ENCODE peak calls at places on chromosomes 4 and X, in four cellular contexts. X is upper lobe of right lung, S is GM12865, F is HFF-Myc. W is an unnamed sample.

GRCh38 chr4:162011039-162011438 is 152.8 kb downstream of the FSTL5 start:
- DNase-seq in S (no peak), X (no peak), F (no peak), W (no peak)

GRCh38 chr4:128831526-128832252 is 22.2 kb downstream of the JADE1 start:
- DNase-seq in X (no peak), F (no peak), S (no peak), W (no peak)

GRCh38 chr4:88230953-88231835 is 53.2 kb downstream of the PPM1K start:
- DNase-seq in S (no peak), F (no peak), X (no peak), W (no peak)

GRCh38 chr4:41644288-41644914 is 104.1 kb downstream of the PHOX2B start:
- DNase-seq in X (peak), F (peak), S (peak), W (no peak)

GRCh38 chr4:164508836-164509235 is 245.1 kb upstream of the SMIM31 start:
- DNase-seq in S (no peak), X (no peak), F (no peak), W (no peak)

GRCh38 chrX:8042304-8042703 is 115.1 kb upstream of the PNPLA4 start:
- DNase-seq in S (no peak), X (no peak), F (no peak), W (no peak)

GRCh38 chr4:151730003-151730559 is 30.7 kb downstream of the GATB start:
- DNase-seq in X (no peak), F (no peak), S (no peak), W (no peak)

GRCh38 chr4:113397114-113397701 is 347.8 kb downstream of the ANK2 start:
- DNase-seq in F (no peak), S (no peak), X (no peak), W (no peak)

GRCh38 chrX:154506483-154507332 is 9.3 kb downstream of the FAM3A start:
- DNase-seq in F (no peak), S (no peak), X (no peak), W (no peak)

GRCh38 chr4:3478446-3479357 is 15.6 kb downstream of the DOK7 start:
- DNase-seq in S (no peak), F (no peak), X (no peak), W (no peak)

GRCh38 chr4:140621161-140621560 is 52.4 kb upstream of the UCP1 start:
- DNase-seq in S (no peak), F (no peak), X (no peak), W (no peak)

GRCh38 chr4:100681289-100681688 is 163.5 kb upstream of the EMCN start:
- DNase-seq in F (no peak), X (no peak), S (no peak), W (no peak)

GRCh38 chr4:61312526-61312925 is 112.4 kb downstream of the ADGRL3 start:
- DNase-seq in S (no peak), X (no peak), F (no peak), W (no peak)

GRCh38 chrX:130093271-130093670 is 17.0 kb downstream of the ELF4 start:
- DNase-seq in F (no peak), X (no peak), S (no peak), W (no peak)

GRCh38 chr4:125368161-125368560 is 53.4 kb downstream of the FAT4 start:
- DNase-seq in S (no peak), X (no peak), F (peak), W (no peak)

GRCh38 chr4:75723117-75723801 is 1.1 kb upstream of the USO1 start:
- DNase-seq in X (no peak), F (no peak), S (no peak), W (no peak)

GRCh38 chr4:76772498-76773106 is 125.3 kb downstream of the SOWAHB start:
- DNase-seq in X (no peak), F (no peak), S (peak), W (no peak)

GRCh38 chr4:184417802-184418511 is 56.4 kb downstream of the IRF2 start:
- DNase-seq in S (peak), X (no peak), F (peak), W (peak)

GRCh38 chr4:1052231-1052671 is 40.8 kb downstream of the FGFRL1 start:
- DNase-seq in X (peak), S (no peak), F (no peak), W (no peak)

GRCh38 chr4:18957721-18958120 is 936.2 kb upstream of the LCORL start:
- DNase-seq in F (no peak), X (no peak), S (no peak), W (no peak)

GRCh38 chrX:141176586-141177451 is at the start of gene LDOC1:
- DNase-seq in F (peak), X (peak), S (no peak), W (no peak)

GRCh38 chrX:155179343-155179997 is 36.8 kb upstream of the VBP1 start:
- DNase-seq in X (no peak), F (no peak), S (peak), W (no peak)

GRCh38 chr4:111937368-111937767 is 207.9 kb upstream of the FAM241A start:
- DNase-seq in S (peak), X (no peak), F (no peak), W (peak)
- TF ChIP-seq CTCF in S (peak), X (no peak), F (peak), W (peak)

GRCh38 chrX:102659790-102660757 is 8.8 kb downstream of the GPRASP1 start:
- DNase-seq in S (peak), X (peak), F (peak), W (peak)
- TF ChIP-seq CTCF in S (no peak), X (peak), F (no peak), W (no peak)

DNA sequence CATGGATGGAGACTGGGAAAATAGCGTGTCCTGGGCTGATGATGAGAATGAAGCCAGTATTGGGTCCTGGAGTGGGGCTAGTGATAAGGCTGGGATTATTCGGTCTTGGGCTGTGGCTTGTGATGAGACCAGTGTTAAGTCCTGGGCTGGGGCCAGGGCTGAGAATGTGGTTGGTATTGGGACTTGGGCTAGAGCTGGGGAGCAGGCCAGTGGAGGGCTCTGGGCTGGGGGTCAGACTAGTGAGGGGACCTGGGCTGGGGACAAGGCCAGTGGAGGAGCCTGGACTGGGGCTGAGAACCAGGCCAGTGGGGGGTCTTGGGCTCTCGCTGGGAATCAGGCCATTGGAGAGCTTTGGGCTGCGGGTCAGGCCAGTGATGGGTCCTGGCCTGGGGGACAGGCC is 6.7 kb downstream of the ARMCX4 start:
- DNase-seq in F (no peak), S (no peak), X (no peak), W (no peak)
- TF ChIP-seq CTCF in F (no peak), S (no peak), X (no peak), W (no peak)

GRCh38 chr4:79241846-79242245 is 84.0 kb downstream of the NAA11 start:
- DNase-seq in X (no peak), F (no peak), S (no peak), W (no peak)
- TF ChIP-seq CTCF in X (no peak), F (peak), S (no peak), W (peak)